ENCODE peak calls at places on chromosome 11, in five cellular contexts. One of them, this sample, is unnamed.

GRCh38 chr11:12554122-12554521 is 120.1 kb upstream of the TEAD1 start:
- DNase-seq in HEK293T: no peak
- DNase-seq in T-helper 22 cell: no peak
- DNase-seq in skeletal muscle cell: no peak
- DNase-seq in OCI-LY7: no peak
- DNase-seq in this sample: no peak

GRCh38 chr11:113690619-113691569 is 15.2 kb downstream of the TMPRSS5 start:
- DNase-seq in HEK293T: peak; percentile 56
- DNase-seq in T-helper 22 cell: no peak
- DNase-seq in skeletal muscle cell: no peak
- DNase-seq in OCI-LY7: peak; percentile 19
- DNase-seq in this sample: peak; percentile 56

GRCh38 chr11:117670443-117670842 is 126.6 kb downstream of the DSCAML1 start:
- DNase-seq in HEK293T: no peak
- DNase-seq in T-helper 22 cell: no peak
- DNase-seq in skeletal muscle cell: no peak
- DNase-seq in OCI-LY7: no peak
- DNase-seq in this sample: peak; percentile 56

GRCh38 chr11:32210601-32211000 is 119.7 kb downstream of the RCN1 start:
- DNase-seq in HEK293T: no peak
- DNase-seq in T-helper 22 cell: no peak
- DNase-seq in skeletal muscle cell: peak; percentile 75
- DNase-seq in OCI-LY7: no peak
- DNase-seq in this sample: no peak

GRCh38 chr11:110297082-110297725 is 790 bp upstream of the RDX start:
- DNase-seq in HEK293T: no peak
- DNase-seq in T-helper 22 cell: no peak
- DNase-seq in skeletal muscle cell: peak; percentile 8
- DNase-seq in OCI-LY7: no peak
- DNase-seq in this sample: no peak

GRCh38 chr11:48081151-48082010 is 101.0 kb downstream of the PTPRJ start:
- DNase-seq in HEK293T: no peak
- DNase-seq in T-helper 22 cell: no peak
- DNase-seq in skeletal muscle cell: no peak
- DNase-seq in OCI-LY7: peak; percentile 75
- DNase-seq in this sample: no peak

GRCh38 chr11:112785717-112786116 is 175.5 kb upstream of the NCAM1 start:
- DNase-seq in HEK293T: no peak
- DNase-seq in T-helper 22 cell: no peak
- DNase-seq in skeletal muscle cell: peak; percentile 46
- DNase-seq in OCI-LY7: no peak
- DNase-seq in this sample: no peak

GRCh38 chr11:26842458-26842841 is 120.6 kb upstream of the SLC5A12 start:
- DNase-seq in HEK293T: no peak
- DNase-seq in T-helper 22 cell: no peak
- DNase-seq in skeletal muscle cell: peak; percentile 57
- DNase-seq in OCI-LY7: no peak
- DNase-seq in this sample: no peak

GRCh38 chr11:61613711-61614254 is 32.9 kb upstream of the SYT7 start:
- DNase-seq in HEK293T: no peak
- DNase-seq in T-helper 22 cell: no peak
- DNase-seq in skeletal muscle cell: no peak
- DNase-seq in OCI-LY7: no peak
- DNase-seq in this sample: no peak

GRCh38 chr11:123260511-123261211 is 65.6 kb upstream of the CLMP start:
- DNase-seq in HEK293T: no peak
- DNase-seq in T-helper 22 cell: no peak
- DNase-seq in skeletal muscle cell: no peak
- DNase-seq in OCI-LY7: no peak
- DNase-seq in this sample: no peak

GRCh38 chr11:97908354-97908753 is 1112.4 kb upstream of the CNTN5 start:
- DNase-seq in HEK293T: no peak
- DNase-seq in T-helper 22 cell: no peak
- DNase-seq in skeletal muscle cell: no peak
- DNase-seq in OCI-LY7: no peak
- DNase-seq in this sample: no peak

GRCh38 chr11:27718346-27718852 is 18.1 kb upstream of the BDNF start:
- DNase-seq in HEK293T: peak; percentile 53
- DNase-seq in T-helper 22 cell: no peak
- DNase-seq in skeletal muscle cell: peak; percentile 91
- DNase-seq in OCI-LY7: no peak
- DNase-seq in this sample: peak; percentile 9

GRCh38 chr11:79263001-79263400 is 177.8 kb downstream of the TENM4 start:
- DNase-seq in HEK293T: no peak
- DNase-seq in T-helper 22 cell: no peak
- DNase-seq in skeletal muscle cell: peak; percentile 48
- DNase-seq in OCI-LY7: no peak
- DNase-seq in this sample: peak; percentile 24